ENCODE peak calls at places on chromosomes 7 and 10, in nine cellular contexts. One of them, this sample, is unnamed.

GRCh38 chr10:123529146-123529760 is 136.9 kb upstream of the GPR26 start:
- DNase-seq in stimulated activated CD4-positive, alpha-beta T cell treated with anti-CD3 and anti-CD28 coated beads, Interleukin-1b, Interleukin-23, amount 100 ng/mL, for 4 hours: no peak
- DNase-seq in AG04450: no peak
- DNase-seq in HFFc6: no peak
- DNase-seq in ecto neural progenitor cell: no peak
- DNase-seq in epithelial cell of proximal tubule: no peak
- DNase-seq in CD4-positive, alpha-beta memory T cell: no peak
- DNase-seq in glutamatergic neuron: no peak
- DNase-seq in heart left ventricle: no peak
- DNase-seq in this sample: no peak

GRCh38 chr10:66762218-66762729 is 163.6 kb upstream of the LRRTM3 start:
- DNase-seq in stimulated activated CD4-positive, alpha-beta T cell treated with anti-CD3 and anti-CD28 coated beads, Interleukin-1b, Interleukin-23, amount 100 ng/mL, for 4 hours: no peak
- DNase-seq in AG04450: no peak
- DNase-seq in HFFc6: no peak
- DNase-seq in ecto neural progenitor cell: no peak
- DNase-seq in epithelial cell of proximal tubule: no peak
- DNase-seq in CD4-positive, alpha-beta memory T cell: no peak
- DNase-seq in glutamatergic neuron: no peak
- DNase-seq in heart left ventricle: no peak
- DNase-seq in this sample: no peak

GRCh38 chr10:24246365-24246764 is 37.4 kb downstream of the KIAA1217 start:
- DNase-seq in stimulated activated CD4-positive, alpha-beta T cell treated with anti-CD3 and anti-CD28 coated beads, Interleukin-1b, Interleukin-23, amount 100 ng/mL, for 4 hours: no peak
- DNase-seq in AG04450: no peak
- DNase-seq in HFFc6: no peak
- DNase-seq in ecto neural progenitor cell: no peak
- DNase-seq in epithelial cell of proximal tubule: no peak
- DNase-seq in CD4-positive, alpha-beta memory T cell: no peak
- DNase-seq in glutamatergic neuron: no peak
- DNase-seq in heart left ventricle: no peak
- DNase-seq in this sample: no peak

GRCh38 chr10:34403512-34403911 is 411.6 kb downstream of the PARD3 start:
- DNase-seq in stimulated activated CD4-positive, alpha-beta T cell treated with anti-CD3 and anti-CD28 coated beads, Interleukin-1b, Interleukin-23, amount 100 ng/mL, for 4 hours: no peak
- DNase-seq in AG04450: peak; percentile 53
- DNase-seq in HFFc6: peak; percentile 11
- DNase-seq in ecto neural progenitor cell: no peak
- DNase-seq in epithelial cell of proximal tubule: no peak
- DNase-seq in CD4-positive, alpha-beta memory T cell: no peak
- DNase-seq in glutamatergic neuron: no peak
- DNase-seq in heart left ventricle: no peak
- DNase-seq in this sample: no peak

GRCh38 chr7:2132243-2132642 is 100.5 kb downstream of the MAD1L1 start:
- DNase-seq in stimulated activated CD4-positive, alpha-beta T cell treated with anti-CD3 and anti-CD28 coated beads, Interleukin-1b, Interleukin-23, amount 100 ng/mL, for 4 hours: no peak
- DNase-seq in AG04450: no peak
- DNase-seq in HFFc6: no peak
- DNase-seq in ecto neural progenitor cell: no peak
- DNase-seq in epithelial cell of proximal tubule: no peak
- DNase-seq in CD4-positive, alpha-beta memory T cell: no peak
- DNase-seq in glutamatergic neuron: no peak
- DNase-seq in heart left ventricle: no peak
- DNase-seq in this sample: no peak

GRCh38 chr7:81361769-81362168 is 408.1 kb downstream of the HGF start:
- DNase-seq in stimulated activated CD4-positive, alpha-beta T cell treated with anti-CD3 and anti-CD28 coated beads, Interleukin-1b, Interleukin-23, amount 100 ng/mL, for 4 hours: no peak
- DNase-seq in AG04450: no peak
- DNase-seq in HFFc6: no peak
- DNase-seq in ecto neural progenitor cell: no peak
- DNase-seq in epithelial cell of proximal tubule: no peak
- DNase-seq in CD4-positive, alpha-beta memory T cell: no peak
- DNase-seq in glutamatergic neuron: no peak
- DNase-seq in heart left ventricle: no peak
- DNase-seq in this sample: no peak

GRCh38 chr10:49144021-49144720 is 10.3 kb upstream of the FAM170B start:
- DNase-seq in stimulated activated CD4-positive, alpha-beta T cell treated with anti-CD3 and anti-CD28 coated beads, Interleukin-1b, Interleukin-23, amount 100 ng/mL, for 4 hours: no peak
- DNase-seq in AG04450: peak; percentile 74
- DNase-seq in HFFc6: no peak
- DNase-seq in ecto neural progenitor cell: peak; percentile 17
- DNase-seq in epithelial cell of proximal tubule: no peak
- DNase-seq in CD4-positive, alpha-beta memory T cell: no peak
- DNase-seq in glutamatergic neuron: no peak
- DNase-seq in heart left ventricle: no peak
- DNase-seq in this sample: no peak

GRCh38 chr10:62895058-62895457 is 78.9 kb upstream of the EGR2 start:
- DNase-seq in stimulated activated CD4-positive, alpha-beta T cell treated with anti-CD3 and anti-CD28 coated beads, Interleukin-1b, Interleukin-23, amount 100 ng/mL, for 4 hours: no peak
- DNase-seq in AG04450: no peak
- DNase-seq in HFFc6: no peak
- DNase-seq in ecto neural progenitor cell: no peak
- DNase-seq in epithelial cell of proximal tubule: no peak
- DNase-seq in CD4-positive, alpha-beta memory T cell: no peak
- DNase-seq in glutamatergic neuron: no peak
- DNase-seq in heart left ventricle: peak; percentile 41
- DNase-seq in this sample: no peak

GRCh38 chr7:100169147-100169850 is 882 bp upstream of the GAL3ST4 start:
- DNase-seq in stimulated activated CD4-positive, alpha-beta T cell treated with anti-CD3 and anti-CD28 coated beads, Interleukin-1b, Interleukin-23, amount 100 ng/mL, for 4 hours: no peak
- DNase-seq in AG04450: no peak
- DNase-seq in HFFc6: no peak
- DNase-seq in ecto neural progenitor cell: no peak
- DNase-seq in epithelial cell of proximal tubule: no peak
- DNase-seq in CD4-positive, alpha-beta memory T cell: no peak
- DNase-seq in glutamatergic neuron: no peak
- DNase-seq in heart left ventricle: no peak
- DNase-seq in this sample: no peak

GRCh38 chr7:47886412-47886811 is 61.9 kb downstream of the PKD1L1 start:
- DNase-seq in stimulated activated CD4-positive, alpha-beta T cell treated with anti-CD3 and anti-CD28 coated beads, Interleukin-1b, Interleukin-23, amount 100 ng/mL, for 4 hours: no peak
- DNase-seq in AG04450: no peak
- DNase-seq in HFFc6: no peak
- DNase-seq in ecto neural progenitor cell: no peak
- DNase-seq in epithelial cell of proximal tubule: no peak
- DNase-seq in CD4-positive, alpha-beta memory T cell: no peak
- DNase-seq in glutamatergic neuron: no peak
- DNase-seq in heart left ventricle: no peak
- DNase-seq in this sample: no peak

GRCh38 chr10:43057231-43057711 is 19.6 kb upstream of the RET start:
- DNase-seq in stimulated activated CD4-positive, alpha-beta T cell treated with anti-CD3 and anti-CD28 coated beads, Interleukin-1b, Interleukin-23, amount 100 ng/mL, for 4 hours: no peak
- DNase-seq in AG04450: no peak
- DNase-seq in HFFc6: no peak
- DNase-seq in ecto neural progenitor cell: no peak
- DNase-seq in epithelial cell of proximal tubule: no peak
- DNase-seq in CD4-positive, alpha-beta memory T cell: no peak
- DNase-seq in glutamatergic neuron: no peak
- DNase-seq in heart left ventricle: no peak
- DNase-seq in this sample: peak; percentile 6

GRCh38 chr7:102306916-102307677 is 20.4 kb downstream of the SH2B2 start:
- DNase-seq in stimulated activated CD4-positive, alpha-beta T cell treated with anti-CD3 and anti-CD28 coated beads, Interleukin-1b, Interleukin-23, amount 100 ng/mL, for 4 hours: no peak
- DNase-seq in AG04450: peak; percentile 21
- DNase-seq in HFFc6: no peak
- DNase-seq in ecto neural progenitor cell: peak; percentile 77
- DNase-seq in epithelial cell of proximal tubule: peak; percentile 45
- DNase-seq in CD4-positive, alpha-beta memory T cell: no peak
- DNase-seq in glutamatergic neuron: peak; percentile 53
- DNase-seq in heart left ventricle: peak; percentile 54
- DNase-seq in this sample: peak; percentile 62

GRCh38 chr7:83410989-83411591 is 237.8 kb downstream of the SEMA3E start:
- DNase-seq in stimulated activated CD4-positive, alpha-beta T cell treated with anti-CD3 and anti-CD28 coated beads, Interleukin-1b, Interleukin-23, amount 100 ng/mL, for 4 hours: no peak
- DNase-seq in AG04450: peak; percentile 15
- DNase-seq in HFFc6: peak; percentile 43
- DNase-seq in ecto neural progenitor cell: no peak
- DNase-seq in epithelial cell of proximal tubule: peak; percentile 9
- DNase-seq in CD4-positive, alpha-beta memory T cell: no peak
- DNase-seq in glutamatergic neuron: no peak
- DNase-seq in heart left ventricle: no peak
- DNase-seq in this sample: no peak

GRCh38 chr10:117804470-117805011 is 242.2 kb downstream of the RAB11FIP2 start:
- DNase-seq in stimulated activated CD4-positive, alpha-beta T cell treated with anti-CD3 and anti-CD28 coated beads, Interleukin-1b, Interleukin-23, amount 100 ng/mL, for 4 hours: no peak
- DNase-seq in AG04450: no peak
- DNase-seq in HFFc6: no peak
- DNase-seq in ecto neural progenitor cell: peak; percentile 58
- DNase-seq in epithelial cell of proximal tubule: peak; percentile 90
- DNase-seq in CD4-positive, alpha-beta memory T cell: no peak
- DNase-seq in glutamatergic neuron: no peak
- DNase-seq in heart left ventricle: no peak
- DNase-seq in this sample: no peak

GRCh38 chr7:42128703-42129102 is 108.3 kb downstream of the GLI3 start:
- DNase-seq in stimulated activated CD4-positive, alpha-beta T cell treated with anti-CD3 and anti-CD28 coated beads, Interleukin-1b, Interleukin-23, amount 100 ng/mL, for 4 hours: no peak
- DNase-seq in AG04450: no peak
- DNase-seq in HFFc6: no peak
- DNase-seq in ecto neural progenitor cell: no peak
- DNase-seq in epithelial cell of proximal tubule: no peak
- DNase-seq in CD4-positive, alpha-beta memory T cell: no peak
- DNase-seq in glutamatergic neuron: no peak
- DNase-seq in heart left ventricle: no peak
- DNase-seq in this sample: peak; percentile 25

GRCh38 chr10:102796407-102797176 is 40.6 kb downstream of the CYP17A1 start:
- DNase-seq in stimulated activated CD4-positive, alpha-beta T cell treated with anti-CD3 and anti-CD28 coated beads, Interleukin-1b, Interleukin-23, amount 100 ng/mL, for 4 hours: peak; percentile 14
- DNase-seq in AG04450: no peak
- DNase-seq in HFFc6: peak; percentile 34
- DNase-seq in ecto neural progenitor cell: no peak
- DNase-seq in epithelial cell of proximal tubule: no peak
- DNase-seq in CD4-positive, alpha-beta memory T cell: peak; percentile 27
- DNase-seq in glutamatergic neuron: no peak
- DNase-seq in heart left ventricle: peak; percentile 96
- DNase-seq in this sample: no peak

GRCh38 chr10:78139336-78139735 is 105.7 kb downstream of the RPS24 start:
- DNase-seq in stimulated activated CD4-positive, alpha-beta T cell treated with anti-CD3 and anti-CD28 coated beads, Interleukin-1b, Interleukin-23, amount 100 ng/mL, for 4 hours: no peak
- DNase-seq in AG04450: no peak
- DNase-seq in HFFc6: no peak
- DNase-seq in ecto neural progenitor cell: peak; percentile 59
- DNase-seq in epithelial cell of proximal tubule: no peak
- DNase-seq in CD4-positive, alpha-beta memory T cell: no peak
- DNase-seq in glutamatergic neuron: peak; percentile 80
- DNase-seq in heart left ventricle: no peak
- DNase-seq in this sample: peak; percentile 25

GRCh38 chr7:123437447-123437995 is 96.9 kb downstream of the IQUB start:
- DNase-seq in stimulated activated CD4-positive, alpha-beta T cell treated with anti-CD3 and anti-CD28 coated beads, Interleukin-1b, Interleukin-23, amount 100 ng/mL, for 4 hours: no peak
- DNase-seq in AG04450: no peak
- DNase-seq in HFFc6: no peak
- DNase-seq in ecto neural progenitor cell: no peak
- DNase-seq in epithelial cell of proximal tubule: no peak
- DNase-seq in CD4-positive, alpha-beta memory T cell: no peak
- DNase-seq in glutamatergic neuron: no peak
- DNase-seq in heart left ventricle: no peak
- DNase-seq in this sample: no peak

GRCh38 chr7:94276797-94277196 is 117.9 kb upstream of the COL1A2 start:
- DNase-seq in stimulated activated CD4-positive, alpha-beta T cell treated with anti-CD3 and anti-CD28 coated beads, Interleukin-1b, Interleukin-23, amount 100 ng/mL, for 4 hours: no peak
- DNase-seq in AG04450: no peak
- DNase-seq in HFFc6: peak; percentile 52
- DNase-seq in ecto neural progenitor cell: no peak
- DNase-seq in epithelial cell of proximal tubule: no peak
- DNase-seq in CD4-positive, alpha-beta memory T cell: no peak
- DNase-seq in glutamatergic neuron: no peak
- DNase-seq in heart left ventricle: no peak
- DNase-seq in this sample: no peak

GRCh38 chr10:8056891-8057331 is 2.4 kb downstream of the GATA3 start:
- DNase-seq in stimulated activated CD4-positive, alpha-beta T cell treated with anti-CD3 and anti-CD28 coated beads, Interleukin-1b, Interleukin-23, amount 100 ng/mL, for 4 hours: peak; percentile 36
- DNase-seq in AG04450: no peak
- DNase-seq in HFFc6: no peak
- DNase-seq in ecto neural progenitor cell: no peak
- DNase-seq in epithelial cell of proximal tubule: no peak
- DNase-seq in CD4-positive, alpha-beta memory T cell: peak; percentile 64
- DNase-seq in glutamatergic neuron: no peak
- DNase-seq in heart left ventricle: no peak
- DNase-seq in this sample: no peak

GRCh38 chr7:91031757-91032156 is 232.5 kb upstream of the FZD1 start:
- DNase-seq in stimulated activated CD4-positive, alpha-beta T cell treated with anti-CD3 and anti-CD28 coated beads, Interleukin-1b, Interleukin-23, amount 100 ng/mL, for 4 hours: no peak
- DNase-seq in AG04450: no peak
- DNase-seq in HFFc6: no peak
- DNase-seq in ecto neural progenitor cell: no peak
- DNase-seq in epithelial cell of proximal tubule: no peak
- DNase-seq in CD4-positive, alpha-beta memory T cell: no peak
- DNase-seq in glutamatergic neuron: no peak
- DNase-seq in heart left ventricle: no peak
- DNase-seq in this sample: peak; percentile 32

GRCh38 chr10:98528785-98529183 is 82.0 kb upstream of the HPS1 start:
- DNase-seq in stimulated activated CD4-positive, alpha-beta T cell treated with anti-CD3 and anti-CD28 coated beads, Interleukin-1b, Interleukin-23, amount 100 ng/mL, for 4 hours: no peak
- DNase-seq in AG04450: no peak
- DNase-seq in HFFc6: no peak
- DNase-seq in ecto neural progenitor cell: no peak
- DNase-seq in epithelial cell of proximal tubule: no peak
- DNase-seq in CD4-positive, alpha-beta memory T cell: no peak
- DNase-seq in glutamatergic neuron: no peak
- DNase-seq in heart left ventricle: no peak
- DNase-seq in this sample: no peak

GRCh38 chr7:73828107-73828803 is 2.5 kb upstream of the CLDN4 start:
- DNase-seq in stimulated activated CD4-positive, alpha-beta T cell treated with anti-CD3 and anti-CD28 coated beads, Interleukin-1b, Interleukin-23, amount 100 ng/mL, for 4 hours: no peak
- DNase-seq in AG04450: no peak
- DNase-seq in HFFc6: peak; percentile 57
- DNase-seq in ecto neural progenitor cell: no peak
- DNase-seq in epithelial cell of proximal tubule: no peak
- DNase-seq in CD4-positive, alpha-beta memory T cell: peak; percentile 22
- DNase-seq in glutamatergic neuron: no peak
- DNase-seq in heart left ventricle: no peak
- DNase-seq in this sample: no peak

GRCh38 chr10:7406712-7407333 is 4.0 kb downstream of the SFMBT2 start:
- DNase-seq in stimulated activated CD4-positive, alpha-beta T cell treated with anti-CD3 and anti-CD28 coated beads, Interleukin-1b, Interleukin-23, amount 100 ng/mL, for 4 hours: no peak
- DNase-seq in AG04450: no peak
- DNase-seq in HFFc6: no peak
- DNase-seq in ecto neural progenitor cell: no peak
- DNase-seq in epithelial cell of proximal tubule: no peak
- DNase-seq in CD4-positive, alpha-beta memory T cell: no peak
- DNase-seq in glutamatergic neuron: no peak
- DNase-seq in heart left ventricle: peak; percentile 50
- DNase-seq in this sample: no peak